ENCODE peak calls at places on chromosomes 13 and 19, in four cellular contexts. I is hippocampal formation, M is neuronal stem cell, U is sciatic nerve. Q is an unnamed sample.

GRCh38 chr13:35475960-35476943 is at the start of gene MAB21L1:
- DNase-seq in U (no peak), M (peak; percentile 59), I (peak; percentile 23), Q (peak; percentile 28)

GRCh38 chr13:111460548-111461444 is 140.4 kb downstream of the TEX29 start:
- DNase-seq in U (no peak), I (peak; percentile 63), M (no peak), Q (peak; percentile 1)

GRCh38 chr13:29583073-29583785 is 12.3 kb downstream of the SLC7A1 start:
- DNase-seq in U (no peak), I (no peak), M (no peak), Q (peak; percentile 64)

GRCh38 chr19:13053761-13054604 is 48.7 kb downstream of the LYL1 start:
- DNase-seq in I (peak; percentile 66), U (peak; percentile 94), M (peak; percentile 69), Q (peak; percentile 33)

GRCh38 chr19:30123611-30124010 is 181.6 kb downstream of the URI1 start:
- DNase-seq in I (no peak), M (no peak), U (no peak), Q (no peak)

GRCh38 chr19:40862785-40863184 is 12.5 kb upstream of the CYP2A6 start:
- DNase-seq in U (no peak), M (no peak), I (no peak), Q (no peak)

GRCh38 chr19:35006342-35006998 is 6.3 kb downstream of the GRAMD1A start:
- DNase-seq in I (no peak), U (no peak), M (no peak), Q (peak; percentile 86)

GRCh38 chr13:23679214-23679613 is 109.0 kb downstream of the TNFRSF19 start:
- DNase-seq in M (no peak), U (no peak), I (no peak), Q (peak; percentile 80)

GRCh38 chr13:45989607-45990006 is 62.9 kb downstream of the ZC3H13 start:
- DNase-seq in U (no peak), I (no peak), M (no peak), Q (peak; percentile 52)

GRCh38 chr13:110582421-110582954 is 21.0 kb upstream of the RAB20 start:
- DNase-seq in I (no peak), M (no peak), U (peak; percentile 28), Q (no peak)

GRCh38 chr19:33064117-33064777 is 441 bp downstream of the RHPN2 start:
- DNase-seq in I (no peak), U (peak; percentile 61), M (peak; percentile 17), Q (no peak)

GRCh38 chr13:111595791-111596190 is 275.3 kb downstream of the TEX29 start:
- DNase-seq in U (no peak), M (no peak), I (no peak), Q (no peak)

GRCh38 chr19:16062789-16063188 is 13.5 kb upstream of the TPM4 start:
- DNase-seq in M (no peak), I (no peak), U (no peak), Q (peak; percentile 38)

GRCh38 chr13:52830946-52831345 is 17.5 kb downstream of the PCDH8 start:
- DNase-seq in U (no peak), M (no peak), I (no peak), Q (peak; percentile 40)

GRCh38 chr19:37999309-38000213 is 92.6 kb downstream of the SIPA1L3 start:
- DNase-seq in I (no peak), M (no peak), U (peak; percentile 80), Q (peak; percentile 67)

GRCh38 chr13:109180905-109181425 is 551.6 kb downstream of the MYO16 start:
- DNase-seq in M (no peak), I (no peak), U (no peak), Q (peak; percentile 67)

GRCh38 chr13:80957019-80957650 is 616.2 kb upstream of the SPRY2 start:
- DNase-seq in U (no peak), M (no peak), I (no peak), Q (no peak)

GRCh38 chr19:47499371-47499770 is 15.4 kb upstream of the KPTN start:
- DNase-seq in M (no peak), I (no peak), U (no peak), Q (no peak)

GRCh38 chr19:53365899-53366493 is 491 bp downstream of the ZNF525 start:
- DNase-seq in U (peak; percentile 60), I (no peak), M (no peak), Q (peak; percentile 37)

GRCh38 chr13:75151081-75151643 is 330.8 kb downstream of the TBC1D4 start:
- DNase-seq in I (no peak), U (no peak), M (no peak), Q (no peak)

GRCh38 chr19:46000497-46001246 is 5.4 kb downstream of the CCDC61 start:
- DNase-seq in M (peak; percentile 40), U (no peak), I (peak; percentile 30), Q (peak; percentile 66)

GRCh38 chr13:37615271-37615670 is 16.7 kb upstream of the POSTN start:
- DNase-seq in I (no peak), U (no peak), M (no peak), Q (peak; percentile 23)

GRCh38 chr19:41421314-41421713 is 5.9 kb downstream of the B3GNT8 start:
- DNase-seq in I (no peak), M (no peak), U (no peak), Q (no peak)

GRCh38 chr13:32838985-32839384 is 177.2 kb upstream of the KL start:
- DNase-seq in U (no peak), I (no peak), M (no peak), Q (no peak)

GRCh38 chr19:41278478-41278877 is 14.3 kb downstream of the HNRNPUL1 start:
- DNase-seq in I (no peak), M (no peak), U (no peak), Q (no peak)

GRCh38 chr19:46408611-46409039 is 4.7 kb downstream of the CCDC8 start:
- DNase-seq in M (no peak), U (no peak), I (peak; percentile 31), Q (peak; percentile 59)

GRCh38 chr19:2561221-2561620 is 85.3 kb downstream of the GADD45B start:
- DNase-seq in U (no peak), M (no peak), I (no peak), Q (no peak)

GRCh38 chr19:50266041-50266440 is 62.6 kb downstream of the MYH14 start:
- DNase-seq in I (no peak), U (no peak), M (no peak), Q (no peak)

GRCh38 chr19:17779281-17779930 is 15.5 kb upstream of the B3GNT3 start:
- DNase-seq in M (peak; percentile 66), I (peak; percentile 44), U (no peak), Q (peak; percentile 74)